ENCODE peak calls at places on chromosome 22, in nine cellular contexts. X is neural progenitor cell; W is NT2/D1; A is amniotic stem cell; U is substantia nigra; E is fibroblast of lung; G is memory B cell; C is activated CD4-positive, alpha-beta T cell treated with anti-CD3 and anti-CD28 coated beads for 24 hours; R is BJ. O is an unnamed sample.

GRCh38 chr22:20520093-20520511 is 12.7 kb downstream of the MED15 start:
- DNase-seq in C (no peak), X (no peak), U (no peak), E (peak), R (no peak), A (no peak), G (no peak), W (no peak), O (no peak)

GRCh38 chr22:39427751-39428596 is 28.4 kb downstream of the TAB1 start:
- DNase-seq in X (no peak), W (no peak), R (no peak), C (no peak), U (no peak), G (no peak), E (no peak), A (no peak), O (no peak)

GRCh38 chr22:20392983-20393704 is 807 bp upstream of the ZNF74 start:
- DNase-seq in E (no peak), C (no peak), X (no peak), W (no peak), A (no peak), R (no peak), G (no peak), U (no peak), O (no peak)

GRCh38 chr22:39290724-39291161 is 28.7 kb downstream of the RPL3 start:
- DNase-seq in U (no peak), W (no peak), E (peak), R (no peak), C (no peak), X (no peak), G (no peak), A (no peak), O (no peak)

GRCh38 chr22:49215840-49216239 is 611.8 kb downstream of the BRD1 start:
- DNase-seq in W (no peak), C (no peak), G (no peak), R (no peak), E (no peak), U (no peak), A (no peak), X (no peak), O (no peak)

GRCh38 chr22:48827904-48828555 is 999.6 kb downstream of the BRD1 start:
- DNase-seq in W (no peak), R (no peak), G (no peak), U (no peak), A (no peak), E (no peak), C (no peak), X (no peak), O (no peak)

GRCh38 chr22:19598054-19598855 is 74.0 kb upstream of the CLDN5 start:
- DNase-seq in A (no peak), G (no peak), U (no peak), E (no peak), R (no peak), C (no peak), X (no peak), W (no peak), O (no peak)

GRCh38 chr22:27192135-27192900 is 534.9 kb downstream of the MIAT start:
- DNase-seq in G (no peak), U (no peak), C (no peak), A (no peak), X (no peak), R (no peak), W (no peak), E (peak), O (no peak)

GRCh38 chr22:43723816-43724215 is 88.3 kb downstream of the EFCAB6 start:
- DNase-seq in E (peak), U (no peak), X (no peak), R (no peak), W (no peak), A (no peak), C (no peak), G (no peak), O (no peak)

GRCh38 chr22:44918166-44918924 is 91.5 kb downstream of the PHF21B start:
- DNase-seq in E (no peak), A (no peak), G (no peak), C (no peak), X (no peak), W (no peak), R (no peak), U (no peak), O (no peak)

GRCh38 chr22:37896181-37896592 is 9.9 kb upstream of the MICALL1 start:
- DNase-seq in E (no peak), G (no peak), C (no peak), A (no peak), X (no peak), W (no peak), R (no peak), U (no peak), O (peak)

GRCh38 chr22:41508770-41509170 is 35.5 kb downstream of the POLR3H start:
- DNase-seq in X (no peak), U (peak), E (no peak), A (no peak), W (no peak), C (no peak), R (no peak), G (no peak), O (no peak)

GRCh38 chr22:42214625-42215415 is 55.6 kb downstream of the TCF20 start:
- DNase-seq in A (no peak), R (no peak), G (no peak), U (peak), X (peak), E (no peak), W (no peak), C (no peak), O (no peak)

GRCh38 chr22:27994481-27995331 is 75.7 kb upstream of the PITPNB start:
- DNase-seq in U (no peak), W (no peak), G (no peak), C (no peak), R (no peak), A (no peak), E (no peak), X (no peak), O (no peak)

GRCh38 chr22:25404556-25404922 is 159.9 kb upstream of the GRK3 start:
- DNase-seq in U (no peak), E (no peak), A (no peak), C (no peak), X (peak), G (no peak), R (no peak), W (no peak), O (no peak)

GRCh38 chr22:22203048-22203971 is 41.3 kb upstream of the VPREB1 start:
- DNase-seq in E (no peak), U (no peak), A (no peak), C (no peak), X (no peak), W (no peak), G (no peak), R (no peak), O (no peak)

GRCh38 chr22:37604875-37605274 is 3.8 kb upstream of the GGA1 start:
- DNase-seq in C (no peak), U (no peak), X (no peak), G (no peak), E (no peak), W (no peak), A (no peak), R (no peak), O (no peak)

GRCh38 chr22:36317658-36318271 is 64.8 kb downstream of the APOL1 start:
- DNase-seq in E (no peak), W (no peak), R (no peak), C (no peak), X (no peak), G (no peak), A (no peak), U (no peak), O (no peak)

GRCh38 chr22:42336527-42337227 is 66.2 kb upstream of the TCF20 start:
- DNase-seq in E (no peak), X (no peak), R (no peak), G (no peak), W (no peak), A (no peak), C (no peak), U (peak), O (no peak)

GRCh38 chr22:31125521-31126117 is 2.9 kb downstream of the INPP5J start:
- DNase-seq in U (no peak), X (no peak), G (no peak), E (no peak), W (no peak), A (no peak), C (no peak), R (no peak), O (no peak)

GRCh38 chr22:11307996-11308395 is 4220.0 kb upstream of the OR11H1 start:
- DNase-seq in U (no peak), E (no peak), X (no peak), C (no peak), A (no peak), W (no peak), R (no peak), G (no peak), O (no peak)

GRCh38 chr22:40922484-40923303 is 28.5 kb upstream of the RBX1 start:
- DNase-seq in X (peak), G (peak), E (peak), A (peak), W (peak), C (no peak), R (peak), U (no peak), O (peak)